ENCODE peak calls at places on chromosome 22, in seven cellular contexts. One of them, this sample, is unnamed.
A peak's percentile ranks its signal among the peaks of the same experiment; 100 is the strongest.

GRCh38 chr22:44173154-44173553 is 7.6 kb upstream of the PARVG start:
- DNase-seq in cardiac fibroblast: no peak
- DNase-seq in NCI-H1092: no peak
- DNase-seq in GM18507: no peak
- DNase-seq in MM.1S: no peak
- DNase-seq in stimulated activated CD4-positive, alpha-beta T cell treated with anti-CD3 and anti-CD28 coated beads, Interleukin-4, amount 100 ng/mL, for 48 hours: no peak
- DNase-seq in nucleus accumbens: no peak
- DNase-seq in this sample: no peak

GRCh38 chr22:17314472-17314871 is 54.8 kb upstream of the CECR2 start:
- DNase-seq in GM18507: no peak
- DNase-seq in stimulated activated CD4-positive, alpha-beta T cell treated with anti-CD3 and anti-CD28 coated beads, Interleukin-4, amount 100 ng/mL, for 48 hours: no peak
- DNase-seq in cardiac fibroblast: no peak
- DNase-seq in NCI-H1092: peak; percentile 91
- DNase-seq in MM.1S: no peak
- DNase-seq in nucleus accumbens: no peak
- DNase-seq in this sample: no peak

GRCh38 chr22:49368221-49368975 is 459.3 kb downstream of the BRD1 start:
- DNase-seq in GM18507: no peak
- DNase-seq in stimulated activated CD4-positive, alpha-beta T cell treated with anti-CD3 and anti-CD28 coated beads, Interleukin-4, amount 100 ng/mL, for 48 hours: no peak
- DNase-seq in MM.1S: no peak
- DNase-seq in cardiac fibroblast: no peak
- DNase-seq in nucleus accumbens: no peak
- DNase-seq in NCI-H1092: no peak
- DNase-seq in this sample: no peak

GRCh38 chr22:34851918-34852662 is 213.9 kb upstream of the ISX start:
- DNase-seq in MM.1S: no peak
- DNase-seq in nucleus accumbens: no peak
- DNase-seq in GM18507: no peak
- DNase-seq in cardiac fibroblast: no peak
- DNase-seq in stimulated activated CD4-positive, alpha-beta T cell treated with anti-CD3 and anti-CD28 coated beads, Interleukin-4, amount 100 ng/mL, for 48 hours: no peak
- DNase-seq in NCI-H1092: no peak
- DNase-seq in this sample: no peak

GRCh38 chr22:18156878-18157713 is 7.1 kb downstream of the USP18 start:
- DNase-seq in MM.1S: peak; percentile 62
- DNase-seq in NCI-H1092: peak; percentile 25
- DNase-seq in cardiac fibroblast: peak; percentile 81
- DNase-seq in nucleus accumbens: peak; percentile 14
- DNase-seq in GM18507: no peak
- DNase-seq in stimulated activated CD4-positive, alpha-beta T cell treated with anti-CD3 and anti-CD28 coated beads, Interleukin-4, amount 100 ng/mL, for 48 hours: peak; percentile 48
- DNase-seq in this sample: peak; percentile 72

GRCh38 chr22:21000987-21001600 is 824 bp downstream of the THAP7 start:
- DNase-seq in stimulated activated CD4-positive, alpha-beta T cell treated with anti-CD3 and anti-CD28 coated beads, Interleukin-4, amount 100 ng/mL, for 48 hours: no peak
- DNase-seq in NCI-H1092: no peak
- DNase-seq in nucleus accumbens: no peak
- DNase-seq in cardiac fibroblast: no peak
- DNase-seq in MM.1S: no peak
- DNase-seq in GM18507: no peak
- DNase-seq in this sample: no peak

GRCh38 chr22:23697031-23697970 is 6.5 kb downstream of the RGL4 start:
- DNase-seq in NCI-H1092: no peak
- DNase-seq in nucleus accumbens: no peak
- DNase-seq in GM18507: no peak
- DNase-seq in stimulated activated CD4-positive, alpha-beta T cell treated with anti-CD3 and anti-CD28 coated beads, Interleukin-4, amount 100 ng/mL, for 48 hours: no peak
- DNase-seq in cardiac fibroblast: no peak
- DNase-seq in MM.1S: no peak
- DNase-seq in this sample: no peak

GRCh38 chr22:46992121-46992731 is 229.8 kb downstream of the TBC1D22A start:
- DNase-seq in GM18507: no peak
- DNase-seq in NCI-H1092: no peak
- DNase-seq in MM.1S: no peak
- DNase-seq in stimulated activated CD4-positive, alpha-beta T cell treated with anti-CD3 and anti-CD28 coated beads, Interleukin-4, amount 100 ng/mL, for 48 hours: no peak
- DNase-seq in nucleus accumbens: no peak
- DNase-seq in cardiac fibroblast: no peak
- DNase-seq in this sample: no peak

GRCh38 chr22:20239951-20240773 is 28.0 kb downstream of the RTN4R start:
- DNase-seq in cardiac fibroblast: no peak
- DNase-seq in MM.1S: no peak
- DNase-seq in NCI-H1092: no peak
- DNase-seq in stimulated activated CD4-positive, alpha-beta T cell treated with anti-CD3 and anti-CD28 coated beads, Interleukin-4, amount 100 ng/mL, for 48 hours: no peak
- DNase-seq in GM18507: no peak
- DNase-seq in nucleus accumbens: peak; percentile 41
- DNase-seq in this sample: no peak

GRCh38 chr22:19779011-19779421 is 18.4 kb downstream of the TBX1 start:
- DNase-seq in cardiac fibroblast: no peak
- DNase-seq in stimulated activated CD4-positive, alpha-beta T cell treated with anti-CD3 and anti-CD28 coated beads, Interleukin-4, amount 100 ng/mL, for 48 hours: no peak
- DNase-seq in nucleus accumbens: no peak
- DNase-seq in NCI-H1092: no peak
- DNase-seq in MM.1S: no peak
- DNase-seq in GM18507: no peak
- DNase-seq in this sample: no peak

GRCh38 chr22:39839917-39840510 is 53.5 kb downstream of the ENTHD1 start:
- DNase-seq in NCI-H1092: no peak
- DNase-seq in nucleus accumbens: no peak
- DNase-seq in GM18507: no peak
- DNase-seq in cardiac fibroblast: no peak
- DNase-seq in MM.1S: no peak
- DNase-seq in stimulated activated CD4-positive, alpha-beta T cell treated with anti-CD3 and anti-CD28 coated beads, Interleukin-4, amount 100 ng/mL, for 48 hours: no peak
- DNase-seq in this sample: no peak

GRCh38 chr22:43243275-43243768 is 56.4 kb upstream of the TTLL12 start:
- DNase-seq in MM.1S: no peak
- DNase-seq in cardiac fibroblast: no peak
- DNase-seq in stimulated activated CD4-positive, alpha-beta T cell treated with anti-CD3 and anti-CD28 coated beads, Interleukin-4, amount 100 ng/mL, for 48 hours: no peak
- DNase-seq in NCI-H1092: no peak
- DNase-seq in nucleus accumbens: no peak
- DNase-seq in GM18507: no peak
- DNase-seq in this sample: no peak

GRCh38 chr22:30701872-30702271 is 7.2 kb downstream of the OSBP2 start:
- DNase-seq in NCI-H1092: no peak
- DNase-seq in nucleus accumbens: no peak
- DNase-seq in MM.1S: no peak
- DNase-seq in cardiac fibroblast: no peak
- DNase-seq in stimulated activated CD4-positive, alpha-beta T cell treated with anti-CD3 and anti-CD28 coated beads, Interleukin-4, amount 100 ng/mL, for 48 hours: no peak
- DNase-seq in GM18507: no peak
- DNase-seq in this sample: no peak

GRCh38 chr22:17984114-17984513 is 40.2 kb downstream of the MICAL3 start:
- DNase-seq in NCI-H1092: no peak
- DNase-seq in GM18507: no peak
- DNase-seq in MM.1S: no peak
- DNase-seq in cardiac fibroblast: no peak
- DNase-seq in nucleus accumbens: no peak
- DNase-seq in stimulated activated CD4-positive, alpha-beta T cell treated with anti-CD3 and anti-CD28 coated beads, Interleukin-4, amount 100 ng/mL, for 48 hours: no peak
- DNase-seq in this sample: no peak

GRCh38 chr22:26054846-26055245 is 114.4 kb upstream of the SEZ6L start:
- DNase-seq in cardiac fibroblast: no peak
- DNase-seq in GM18507: no peak
- DNase-seq in stimulated activated CD4-positive, alpha-beta T cell treated with anti-CD3 and anti-CD28 coated beads, Interleukin-4, amount 100 ng/mL, for 48 hours: no peak
- DNase-seq in NCI-H1092: peak; percentile 34
- DNase-seq in MM.1S: no peak
- DNase-seq in nucleus accumbens: no peak
- DNase-seq in this sample: no peak

GRCh38 chr22:18088825-18089568 is 11.2 kb downstream of the PEX26 start:
- DNase-seq in stimulated activated CD4-positive, alpha-beta T cell treated with anti-CD3 and anti-CD28 coated beads, Interleukin-4, amount 100 ng/mL, for 48 hours: no peak
- DNase-seq in NCI-H1092: no peak
- DNase-seq in MM.1S: peak; percentile 35
- DNase-seq in cardiac fibroblast: no peak
- DNase-seq in GM18507: no peak
- DNase-seq in nucleus accumbens: no peak
- DNase-seq in this sample: no peak

GRCh38 chr22:37634505-37635002 is 4.9 kb upstream of the SH3BP1 start:
- DNase-seq in MM.1S: no peak
- DNase-seq in nucleus accumbens: no peak
- DNase-seq in GM18507: no peak
- DNase-seq in NCI-H1092: peak; percentile 13
- DNase-seq in cardiac fibroblast: no peak
- DNase-seq in stimulated activated CD4-positive, alpha-beta T cell treated with anti-CD3 and anti-CD28 coated beads, Interleukin-4, amount 100 ng/mL, for 48 hours: no peak
- DNase-seq in this sample: no peak

GRCh38 chr22:21098099-21098671 is 52.4 kb downstream of the LRRC74B start:
- DNase-seq in nucleus accumbens: no peak
- DNase-seq in stimulated activated CD4-positive, alpha-beta T cell treated with anti-CD3 and anti-CD28 coated beads, Interleukin-4, amount 100 ng/mL, for 48 hours: no peak
- DNase-seq in MM.1S: no peak
- DNase-seq in NCI-H1092: no peak
- DNase-seq in GM18507: no peak
- DNase-seq in cardiac fibroblast: peak; percentile 15
- DNase-seq in this sample: no peak

GRCh38 chr22:49765951-49766350 is 61.7 kb downstream of the BRD1 start:
- DNase-seq in NCI-H1092: no peak
- DNase-seq in nucleus accumbens: no peak
- DNase-seq in stimulated activated CD4-positive, alpha-beta T cell treated with anti-CD3 and anti-CD28 coated beads, Interleukin-4, amount 100 ng/mL, for 48 hours: no peak
- DNase-seq in MM.1S: no peak
- DNase-seq in GM18507: no peak
- DNase-seq in cardiac fibroblast: no peak
- DNase-seq in this sample: no peak

GRCh38 chr22:39092111-39092867 is 4.8 kb upstream of the APOBEC3H start:
- DNase-seq in stimulated activated CD4-positive, alpha-beta T cell treated with anti-CD3 and anti-CD28 coated beads, Interleukin-4, amount 100 ng/mL, for 48 hours: no peak
- DNase-seq in MM.1S: peak; percentile 79
- DNase-seq in GM18507: no peak
- DNase-seq in nucleus accumbens: no peak
- DNase-seq in cardiac fibroblast: no peak
- DNase-seq in NCI-H1092: no peak
- DNase-seq in this sample: no peak

GRCh38 chr22:42437488-42438292 is 5.5 kb upstream of the NFAM1 start:
- DNase-seq in MM.1S: peak; percentile 65
- DNase-seq in stimulated activated CD4-positive, alpha-beta T cell treated with anti-CD3 and anti-CD28 coated beads, Interleukin-4, amount 100 ng/mL, for 48 hours: peak; percentile 83
- DNase-seq in nucleus accumbens: peak; percentile 45
- DNase-seq in GM18507: no peak
- DNase-seq in NCI-H1092: peak; percentile 71
- DNase-seq in cardiac fibroblast: peak; percentile 54
- DNase-seq in this sample: no peak

GRCh38 chr22:19734837-19735382 is 11.6 kb downstream of the GP1BB start:
- DNase-seq in nucleus accumbens: no peak
- DNase-seq in MM.1S: no peak
- DNase-seq in NCI-H1092: no peak
- DNase-seq in cardiac fibroblast: no peak
- DNase-seq in GM18507: no peak
- DNase-seq in stimulated activated CD4-positive, alpha-beta T cell treated with anti-CD3 and anti-CD28 coated beads, Interleukin-4, amount 100 ng/mL, for 48 hours: no peak
- DNase-seq in this sample: no peak

GRCh38 chr22:30178180-30179126 is 68.1 kb downstream of the LIF start:
- DNase-seq in NCI-H1092: no peak
- DNase-seq in GM18507: no peak
- DNase-seq in cardiac fibroblast: no peak
- DNase-seq in MM.1S: no peak
- DNase-seq in stimulated activated CD4-positive, alpha-beta T cell treated with anti-CD3 and anti-CD28 coated beads, Interleukin-4, amount 100 ng/mL, for 48 hours: no peak
- DNase-seq in nucleus accumbens: no peak
- DNase-seq in this sample: no peak

GRCh38 chr22:40116496-40117200 is 61.1 kb upstream of the TNRC6B start:
- DNase-seq in cardiac fibroblast: no peak
- DNase-seq in NCI-H1092: no peak
- DNase-seq in GM18507: no peak
- DNase-seq in MM.1S: no peak
- DNase-seq in stimulated activated CD4-positive, alpha-beta T cell treated with anti-CD3 and anti-CD28 coated beads, Interleukin-4, amount 100 ng/mL, for 48 hours: no peak
- DNase-seq in nucleus accumbens: no peak
- DNase-seq in this sample: no peak

GRCh38 chr22:38309614-38310517 is 7.4 kb downstream of the CSNK1E start:
- DNase-seq in cardiac fibroblast: peak; percentile 31
- DNase-seq in nucleus accumbens: no peak
- DNase-seq in NCI-H1092: no peak
- DNase-seq in GM18507: no peak
- DNase-seq in stimulated activated CD4-positive, alpha-beta T cell treated with anti-CD3 and anti-CD28 coated beads, Interleukin-4, amount 100 ng/mL, for 48 hours: no peak
- DNase-seq in MM.1S: no peak
- DNase-seq in this sample: no peak

GRCh38 chr22:27063841-27064240 is 406.5 kb downstream of the MIAT start:
- DNase-seq in MM.1S: no peak
- DNase-seq in nucleus accumbens: no peak
- DNase-seq in stimulated activated CD4-positive, alpha-beta T cell treated with anti-CD3 and anti-CD28 coated beads, Interleukin-4, amount 100 ng/mL, for 48 hours: no peak
- DNase-seq in NCI-H1092: no peak
- DNase-seq in GM18507: no peak
- DNase-seq in cardiac fibroblast: no peak
- DNase-seq in this sample: no peak

GRCh38 chr22:17565986-17566687 is 2.8 kb downstream of the SLC25A18 start:
- DNase-seq in stimulated activated CD4-positive, alpha-beta T cell treated with anti-CD3 and anti-CD28 coated beads, Interleukin-4, amount 100 ng/mL, for 48 hours: no peak
- DNase-seq in MM.1S: no peak
- DNase-seq in cardiac fibroblast: no peak
- DNase-seq in NCI-H1092: no peak
- DNase-seq in nucleus accumbens: no peak
- DNase-seq in GM18507: no peak
- DNase-seq in this sample: no peak

GRCh38 chr22:46269564-46269963 is 1.8 kb downstream of the TTC38 start:
- DNase-seq in NCI-H1092: no peak
- DNase-seq in nucleus accumbens: no peak
- DNase-seq in cardiac fibroblast: no peak
- DNase-seq in stimulated activated CD4-positive, alpha-beta T cell treated with anti-CD3 and anti-CD28 coated beads, Interleukin-4, amount 100 ng/mL, for 48 hours: no peak
- DNase-seq in MM.1S: no peak
- DNase-seq in GM18507: no peak
- DNase-seq in this sample: no peak

GRCh38 chr22:43917523-43917922 is 6.1 kb upstream of the PNPLA3 start:
- DNase-seq in nucleus accumbens: no peak
- DNase-seq in stimulated activated CD4-positive, alpha-beta T cell treated with anti-CD3 and anti-CD28 coated beads, Interleukin-4, amount 100 ng/mL, for 48 hours: no peak
- DNase-seq in GM18507: no peak
- DNase-seq in NCI-H1092: no peak
- DNase-seq in cardiac fibroblast: no peak
- DNase-seq in MM.1S: no peak
- DNase-seq in this sample: no peak

GRCh38 chr22:38504731-38505594 is 1.1 kb downstream of the DDX17 start:
- DNase-seq in cardiac fibroblast: peak; percentile 52
- DNase-seq in MM.1S: peak; percentile 74
- DNase-seq in GM18507: peak; percentile 9
- DNase-seq in NCI-H1092: no peak
- DNase-seq in nucleus accumbens: no peak
- DNase-seq in stimulated activated CD4-positive, alpha-beta T cell treated with anti-CD3 and anti-CD28 coated beads, Interleukin-4, amount 100 ng/mL, for 48 hours: peak; percentile 51
- DNase-seq in this sample: no peak

GRCh38 chr22:36739185-36739584 is 35.6 kb upstream of the CACNG2 start:
- DNase-seq in GM18507: no peak
- DNase-seq in nucleus accumbens: no peak
- DNase-seq in NCI-H1092: no peak
- DNase-seq in MM.1S: no peak
- DNase-seq in cardiac fibroblast: no peak
- DNase-seq in stimulated activated CD4-positive, alpha-beta T cell treated with anti-CD3 and anti-CD28 coated beads, Interleukin-4, amount 100 ng/mL, for 48 hours: no peak
- DNase-seq in this sample: no peak

GRCh38 chr22:27110985-27111451 is 453.6 kb downstream of the MIAT start:
- DNase-seq in MM.1S: no peak
- DNase-seq in GM18507: no peak
- DNase-seq in cardiac fibroblast: peak; percentile 54
- DNase-seq in stimulated activated CD4-positive, alpha-beta T cell treated with anti-CD3 and anti-CD28 coated beads, Interleukin-4, amount 100 ng/mL, for 48 hours: no peak
- DNase-seq in NCI-H1092: no peak
- DNase-seq in nucleus accumbens: no peak
- DNase-seq in this sample: no peak

GRCh38 chr22:29346659-29347058 is 31.2 kb upstream of the RASL10A start:
- DNase-seq in cardiac fibroblast: no peak
- DNase-seq in GM18507: no peak
- DNase-seq in nucleus accumbens: peak; percentile 46
- DNase-seq in stimulated activated CD4-positive, alpha-beta T cell treated with anti-CD3 and anti-CD28 coated beads, Interleukin-4, amount 100 ng/mL, for 48 hours: no peak
- DNase-seq in MM.1S: no peak
- DNase-seq in NCI-H1092: no peak
- DNase-seq in this sample: no peak

GRCh38 chr22:43749473-43749872 is 62.6 kb downstream of the EFCAB6 start:
- DNase-seq in stimulated activated CD4-positive, alpha-beta T cell treated with anti-CD3 and anti-CD28 coated beads, Interleukin-4, amount 100 ng/mL, for 48 hours: no peak
- DNase-seq in NCI-H1092: no peak
- DNase-seq in MM.1S: no peak
- DNase-seq in cardiac fibroblast: no peak
- DNase-seq in GM18507: no peak
- DNase-seq in nucleus accumbens: no peak
- DNase-seq in this sample: no peak

GRCh38 chr22:46547179-46547882 is 9.9 kb upstream of the CELSR1 start:
- DNase-seq in NCI-H1092: no peak
- DNase-seq in nucleus accumbens: no peak
- DNase-seq in MM.1S: no peak
- DNase-seq in GM18507: no peak
- DNase-seq in stimulated activated CD4-positive, alpha-beta T cell treated with anti-CD3 and anti-CD28 coated beads, Interleukin-4, amount 100 ng/mL, for 48 hours: no peak
- DNase-seq in cardiac fibroblast: peak; percentile 80
- DNase-seq in this sample: peak; percentile 36

GRCh38 chr22:44074286-44074984 is 50.3 kb downstream of the PARVB start:
- DNase-seq in stimulated activated CD4-positive, alpha-beta T cell treated with anti-CD3 and anti-CD28 coated beads, Interleukin-4, amount 100 ng/mL, for 48 hours: no peak
- DNase-seq in NCI-H1092: no peak
- DNase-seq in nucleus accumbens: no peak
- DNase-seq in MM.1S: no peak
- DNase-seq in cardiac fibroblast: no peak
- DNase-seq in GM18507: no peak
- DNase-seq in this sample: no peak

GRCh38 chr22:32421484-32421883 is 9.4 kb upstream of the RTCB start:
- DNase-seq in stimulated activated CD4-positive, alpha-beta T cell treated with anti-CD3 and anti-CD28 coated beads, Interleukin-4, amount 100 ng/mL, for 48 hours: no peak
- DNase-seq in GM18507: no peak
- DNase-seq in cardiac fibroblast: no peak
- DNase-seq in nucleus accumbens: no peak
- DNase-seq in NCI-H1092: no peak
- DNase-seq in MM.1S: no peak
- DNase-seq in this sample: no peak

GRCh38 chr22:49139492-49140151 is 688.1 kb downstream of the BRD1 start:
- DNase-seq in MM.1S: no peak
- DNase-seq in cardiac fibroblast: no peak
- DNase-seq in GM18507: no peak
- DNase-seq in nucleus accumbens: no peak
- DNase-seq in NCI-H1092: no peak
- DNase-seq in stimulated activated CD4-positive, alpha-beta T cell treated with anti-CD3 and anti-CD28 coated beads, Interleukin-4, amount 100 ng/mL, for 48 hours: no peak
- DNase-seq in this sample: no peak